ENCODE peak calls at places on chromosomes 16 and 17, in seven cellular contexts. C is activated gamma-delta T cell treated with anti-CD3 and anti-CD28 coated beads, Interleukin-2, amount 50 U/mL, for 16 hours; X is NCI-H1105; W is AG10803; B is activated CD4-positive, alpha-beta T cell treated with anti-CD3 and anti-CD28 coated beads, Interleukin-2, amount 10 ng/mL, durations not matched to agents 7 days and 5 days; L is skeletal muscle cell; M is KBM-7. E is an unnamed sample.

GRCh38 chr17:77111916-77112315 is 28.9 kb upstream of the SEC14L1 start:
- DNase-seq in B (no peak), W (no peak), C (no peak), L (no peak), X (no peak), M (peak), E (no peak)

GRCh38 chr17:73584987-73585386 is 59.3 kb downstream of the SDK2 start:
- DNase-seq in L (no peak), W (no peak), C (no peak), M (no peak), X (no peak), B (no peak), E (no peak)

GRCh38 chr16:87965973-87966667 is 14.9 kb downstream of the BANP start:
- DNase-seq in B (no peak), W (peak), X (no peak), C (no peak), L (no peak), M (no peak), E (no peak)

GRCh38 chr17:15930426-15930825 is 14.5 kb upstream of the ADORA2B start:
- DNase-seq in B (no peak), L (no peak), X (no peak), C (no peak), W (no peak), M (no peak), E (no peak)

GRCh38 chr16:81616321-81617020 is 162.6 kb upstream of the PLCG2 start:
- DNase-seq in W (peak), C (peak), M (no peak), B (peak), X (no peak), L (no peak), E (no peak)

GRCh38 chr16:88049561-88050545 is 98.6 kb downstream of the BANP start:
- DNase-seq in B (no peak), M (no peak), C (no peak), W (no peak), X (no peak), L (no peak), E (no peak)

GRCh38 chr16:49822649-49823370 is 33.1 kb downstream of the ZNF423 start:
- DNase-seq in B (no peak), M (no peak), X (no peak), L (no peak), C (no peak), W (no peak), E (no peak)

GRCh38 chr17:31559647-31560501 is 168.4 kb downstream of the RAB11FIP4 start:
- DNase-seq in W (no peak), M (no peak), L (no peak), X (no peak), C (no peak), B (no peak), E (no peak)

GRCh38 chr16:2592786-2593185 is 55.0 kb downstream of the PDPK1 start:
- DNase-seq in W (no peak), B (peak), X (no peak), C (no peak), L (no peak), M (no peak), E (no peak)

GRCh38 chr17:75823257-75824041 is 20.8 kb downstream of the UNC13D start:
- DNase-seq in M (no peak), X (no peak), C (no peak), L (no peak), B (no peak), W (no peak), E (no peak)

GRCh38 chr16:35574454-35575431 is 2115.3 kb downstream of the TP53TG3F start:
- DNase-seq in W (no peak), L (no peak), B (no peak), M (no peak), C (no peak), X (no peak), E (no peak)

GRCh38 chr17:11618861-11619566 is 20.7 kb downstream of the DNAH9 start:
- DNase-seq in L (no peak), W (no peak), C (no peak), X (no peak), M (no peak), B (no peak), E (no peak)

GRCh38 chr17:47775181-47775580 is 42.1 kb downstream of the TBX21 start:
- DNase-seq in B (no peak), M (no peak), C (no peak), W (no peak), L (no peak), X (no peak), E (no peak)

E was measured in COR-L47.